ENCODE peak calls at places on chromosome 5, in eight cellular contexts. U is left lung, X is WERI-Rb-1, G is psoas muscle, P is cardiac muscle cell, Q is heart left ventricle, C is astrocyte, A is dorsolateral prefrontal cortex. J is an unnamed sample.

GRCh38 chr5:147485046-147485445 is 24.8 kb downstream of the DPYSL3 start:
- DNase-seq in U (no peak), X (no peak), G (no peak), P (peak; percentile 67), Q (no peak), C (peak; percentile 83), A (no peak), J (no peak)

GRCh38 chr5:72463499-72464052 is 43.6 kb downstream of the ZNF366 start:
- DNase-seq in U (no peak), X (no peak), G (no peak), P (no peak), Q (no peak), C (no peak), A (no peak), J (no peak)

GRCh38 chr5:2110934-2111462 is 228.3 kb upstream of the IRX4 start:
- DNase-seq in U (no peak), X (no peak), G (no peak), P (no peak), Q (no peak), C (no peak), A (no peak), J (no peak)

GRCh38 chr5:164013077-164013670 is 507.8 kb downstream of the MAT2B start:
- DNase-seq in U (no peak), X (peak; percentile 64), G (no peak), P (peak; percentile 90), Q (peak; percentile 29), C (peak; percentile 52), A (peak; percentile 6), J (no peak)

GRCh38 chr5:133050500-133050899 is 1.3 kb upstream of the HSPA4 start:
- DNase-seq in U (no peak), X (no peak), G (no peak), P (no peak), Q (no peak), C (no peak), A (no peak), J (no peak)

GRCh38 chr5:126335871-126336270 is 87.3 kb upstream of the GRAMD2B start:
- DNase-seq in U (no peak), X (no peak), G (no peak), P (peak; percentile 39), Q (no peak), C (peak; percentile 19), A (no peak), J (no peak)

GRCh38 chr5:172707285-172708182 is 63.5 kb downstream of the DUSP1 start:
- DNase-seq in U (no peak), X (peak; percentile 75), G (peak; percentile 64), P (peak; percentile 75), Q (no peak), C (peak; percentile 49), A (peak; percentile 57), J (no peak)

GRCh38 chr5:175816348-175816747 is 55.0 kb upstream of the CPLX2 start:
- DNase-seq in U (no peak), X (peak; percentile 54), G (no peak), P (no peak), Q (no peak), C (no peak), A (no peak), J (no peak)

GRCh38 chr5:116441223-116441622 is 133.4 kb downstream of the SEMA6A start:
- DNase-seq in U (no peak), X (peak; percentile 55), G (no peak), P (no peak), Q (no peak), C (no peak), A (no peak), J (no peak)

GRCh38 chr5:57783693-57784092 is 301.1 kb upstream of the ACTBL2 start:
- DNase-seq in U (no peak), X (no peak), G (no peak), P (peak; percentile 12), Q (no peak), C (no peak), A (no peak), J (no peak)

GRCh38 chr5:131932235-131932634 is 13.2 kb downstream of the MEIKIN start:
- DNase-seq in U (no peak), X (no peak), G (no peak), P (no peak), Q (no peak), C (no peak), A (no peak), J (no peak)

GRCh38 chr5:62588668-62589067 is 10.0 kb downstream of the LRRC70 start:
- DNase-seq in U (no peak), X (no peak), G (no peak), P (no peak), Q (no peak), C (no peak), A (no peak), J (no peak)

GRCh38 chr5:134113908-134114875 is at the start of gene TCF7:
- DNase-seq in U (peak; percentile 76), X (peak; percentile 75), G (peak; percentile 86), P (peak; percentile 86), Q (peak; percentile 68), C (peak; percentile 59), A (no peak), J (peak; percentile 69)

GRCh38 chr5:156815988-156816599 is 34.0 kb upstream of the PPP1R2B start:
- DNase-seq in U (no peak), X (peak; percentile 49), G (no peak), P (peak; percentile 39), Q (no peak), C (peak; percentile 2), A (no peak), J (no peak)

GRCh38 chr5:17056056-17056690 is 120.1 kb upstream of the MYO10 start:
- DNase-seq in U (no peak), X (no peak), G (no peak), P (no peak), Q (no peak), C (peak; percentile 47), A (no peak), J (no peak)

GRCh38 chr5:132243366-132243977 is 14.0 kb upstream of the PDLIM4 start:
- DNase-seq in U (peak; percentile 20), X (no peak), G (no peak), P (no peak), Q (peak; percentile 6), C (no peak), A (no peak), J (no peak)

GRCh38 chr5:20286512-20286911 is 298.5 kb upstream of the CDH18 start:
- DNase-seq in U (no peak), X (no peak), G (no peak), P (peak; percentile 65), Q (no peak), C (peak; percentile 66), A (no peak), J (no peak)

GRCh38 chr5:69367697-69368279 is 1.5 kb downstream of the AK6 start:
- DNase-seq in U (no peak), X (no peak), G (no peak), P (no peak), Q (no peak), C (no peak), A (no peak), J (no peak)

GRCh38 chr5:117461403-117461802 is 886.8 kb upstream of the SEMA6A start:
- DNase-seq in U (no peak), X (no peak), G (no peak), P (no peak), Q (no peak), C (no peak), A (no peak), J (no peak)

GRCh38 chr5:117454716-117455212 is 880.1 kb upstream of the SEMA6A start:
- DNase-seq in U (peak; percentile 37), X (peak; percentile 67), G (peak; percentile 46), P (peak; percentile 41), Q (peak; percentile 23), C (no peak), A (no peak), J (peak; percentile 18)

DNA sequence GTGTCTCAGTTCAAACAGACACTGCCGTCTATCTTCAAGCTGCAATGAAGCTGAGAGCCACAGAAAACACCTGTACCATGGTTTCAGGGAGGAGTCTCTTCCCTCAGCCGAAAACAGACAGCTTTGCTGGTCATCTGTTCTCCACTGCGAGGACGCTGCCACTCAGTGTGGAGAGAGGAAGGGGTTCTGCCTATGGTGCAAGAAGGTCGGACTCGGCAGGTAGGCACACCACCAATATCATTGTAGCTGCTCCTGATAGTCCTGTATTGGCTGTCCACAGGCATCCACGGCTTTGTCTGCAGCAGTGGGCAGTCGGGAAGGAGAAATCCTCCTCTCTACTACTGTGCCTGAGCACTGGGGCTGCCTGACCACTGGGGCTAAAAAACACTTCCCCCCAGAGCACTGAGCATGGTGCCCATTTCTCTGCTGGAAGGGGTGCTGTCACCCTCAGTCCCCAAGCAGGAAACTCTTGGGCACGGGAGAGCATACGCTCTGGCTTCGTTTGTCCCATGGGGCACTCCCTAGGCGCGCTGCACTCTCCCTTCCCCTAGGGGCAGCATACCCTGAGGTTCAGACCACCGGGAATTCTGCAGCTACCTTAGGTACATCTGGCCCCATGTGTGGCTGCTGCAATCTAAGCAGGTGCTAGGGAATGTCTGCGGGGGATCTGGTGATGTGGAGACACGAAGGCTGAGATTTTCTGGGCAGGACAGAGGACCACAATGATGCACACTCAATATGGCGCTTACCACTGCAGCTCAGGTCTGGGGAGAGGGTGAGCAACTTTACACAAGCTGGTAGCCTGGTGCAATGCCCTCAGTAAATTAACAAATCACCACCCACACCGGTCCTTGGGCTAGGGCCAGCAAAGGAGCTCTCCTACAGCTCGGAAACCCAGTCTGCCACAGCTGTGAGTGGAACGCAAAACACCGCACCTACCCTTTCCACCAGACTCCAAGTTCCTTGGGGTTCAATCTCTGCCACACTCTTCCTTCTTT is 880.9 kb upstream of the SEMA6A start:
- DNase-seq in U (no peak), X (peak; percentile 30), G (peak; percentile 23), P (no peak), Q (no peak), C (no peak), A (no peak), J (no peak)
- TF ChIP-seq CTCF in U (peak; percentile 20), X (peak; percentile 47), G (no peak), P (peak; percentile 19), Q (no peak), C (peak; percentile 14), A (no peak), J (peak; percentile 14)

GRCh38 chr5:149410721-149411432 is 31.8 kb upstream of the IL17B start:
- DNase-seq in U (no peak), X (no peak), G (no peak), P (peak; percentile 60), Q (no peak), C (no peak), A (no peak), J (no peak)
- H3K27ac ChIP-seq in U (peak overlapping the region; percentile 2), X (no peak overlapping the region), G (peak overlapping the region; percentile 66), P (peak overlapping the region; percentile 71), Q (peak overlapping the region; percentile 97), C (peak overlapping the region; percentile 26), A (no peak overlapping the region), J (peak overlapping the region; percentile 95)

GRCh38 chr5:33592245-33592644 is 151.5 kb downstream of the TARS1 start:
- DNase-seq in U (no peak), X (no peak), G (no peak), P (no peak), Q (no peak), C (no peak), A (no peak), J (no peak)
- H3K4me3 ChIP-seq in U (no peak overlapping the region), X (no peak overlapping the region), G (no peak overlapping the region), P (no peak overlapping the region), Q (no peak overlapping the region), C (no peak overlapping the region), A (no peak overlapping the region), J (no peak overlapping the region)

DNA sequence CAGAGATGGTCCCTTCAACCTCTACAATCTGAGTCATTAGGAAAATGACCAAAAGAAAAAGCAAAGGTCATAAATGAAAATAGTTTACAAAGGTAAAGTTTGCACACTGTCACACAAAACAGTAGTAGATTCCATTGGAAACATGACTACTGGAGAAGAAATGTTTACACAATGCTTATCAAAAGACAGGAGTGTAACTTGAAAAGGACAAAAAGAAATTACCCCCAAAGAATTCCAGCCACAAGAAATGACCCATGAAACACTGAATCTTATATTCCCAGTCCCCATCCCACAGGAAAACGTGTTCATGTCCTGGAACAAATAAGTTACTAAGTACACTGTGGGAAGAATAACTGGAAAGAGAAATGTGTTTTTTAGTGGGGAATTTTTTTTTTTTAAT is 385.1 kb downstream of the SEMA5A start:
- DNase-seq in U (no peak), X (no peak), G (no peak), P (no peak), Q (no peak), C (no peak), A (no peak), J (no peak)
- TF ChIP-seq CTCF in U (no peak), X (no peak), G (no peak), P (no peak), Q (no peak), C (no peak), A (no peak), J (no peak)